ENCODE peak calls at places on chromosome 9, in nine cellular contexts. T is hepatocyte; S is lung; B is cardiac muscle cell; F is A549; G is heart left ventricle; A is CD8-positive, alpha-beta T cell; D is K562; P is fibroblast of lung. L is an unnamed sample. For H3K4me1, the result is how much of the 10 kb centered on the place peaks cover.

GRCh38 chr9:31873717-31874116 is 510.7 kb upstream of the ACO1 start:
- DNase-seq in T (no peak), S (no peak), B (no peak), F (no peak), G (no peak), A (no peak), D (no peak), P (no peak), L (no peak)

GRCh38 chr9:130707225-130707976 is 13.8 kb downstream of the EXOSC2 start:
- DNase-seq in T (peak), S (peak), B (peak), F (peak), G (peak), A (peak), D (no peak), P (peak), L (no peak)

GRCh38 chr9:15509931-15510788 is 610 bp downstream of the PSIP1 start:
- DNase-seq in T (peak), S (peak), B (peak), F (peak), G (peak), A (peak), D (peak), P (peak), L (no peak)

GRCh38 chr9:125561497-125562148 is 145.4 kb downstream of the MAPKAP1 start:
- DNase-seq in T (no peak), S (no peak), B (no peak), F (no peak), G (no peak), A (no peak), D (no peak), P (no peak), L (no peak)

GRCh38 chr9:113564804-113565237 is 101.3 kb downstream of the RGS3 start:
- DNase-seq in T (peak), S (peak), B (peak), F (no peak), G (peak), A (no peak), D (peak), P (peak), L (no peak)

GRCh38 chr9:72338631-72339030 is 26.4 kb downstream of the ZFAND5 start:
- DNase-seq in T (no peak), S (no peak), B (no peak), F (no peak), G (no peak), A (no peak), D (no peak), P (no peak), L (no peak)

GRCh38 chr9:522658-523057 is 308.0 kb downstream of the DOCK8 start:
- DNase-seq in T (no peak), S (no peak), B (peak), F (no peak), G (peak), A (no peak), D (no peak), P (no peak), L (no peak)

GRCh38 chr9:34990908-34991832 is 1.6 kb downstream of the DNAJB5 start:
- DNase-seq in T (no peak), S (no peak), B (no peak), F (no peak), G (peak), A (no peak), D (no peak), P (no peak), L (no peak)

GRCh38 chr9:69916950-69917349 is 96.3 kb downstream of the CFAP95 start:
- DNase-seq in T (no peak), S (no peak), B (no peak), F (no peak), G (no peak), A (no peak), D (no peak), P (no peak), L (peak)

GRCh38 chr9:104313396-104314110 is 190.5 kb upstream of the OR13F1 start:
- DNase-seq in T (no peak), S (no peak), B (no peak), F (no peak), G (no peak), A (no peak), D (no peak), P (no peak), L (no peak)

GRCh38 chr9:35923927-35924763 is 14.9 kb downstream of the SPAAR start:
- DNase-seq in T (peak), S (no peak), B (no peak), F (peak), G (no peak), A (no peak), D (peak), P (peak), L (peak)

GRCh38 chr9:18543406-18543965 is 69.5 kb downstream of the ADAMTSL1 start:
- DNase-seq in T (no peak), S (no peak), B (no peak), F (no peak), G (no peak), A (no peak), D (no peak), P (peak), L (peak)

GRCh38 chr9:114460513-114461225 is 44.6 kb downstream of the WHRN start:
- DNase-seq in T (peak), S (no peak), B (no peak), F (no peak), G (no peak), A (no peak), D (no peak), P (no peak), L (no peak)

GRCh38 chr9:133370680-133371079 is 5.2 kb downstream of the SURF4 start:
- DNase-seq in T (no peak), S (no peak), B (no peak), F (no peak), G (no peak), A (no peak), D (no peak), P (no peak), L (no peak)

GRCh38 chr9:89179535-89179919 is 909 bp upstream of the SHC3 start:
- DNase-seq in T (no peak), S (no peak), B (peak), F (no peak), G (no peak), A (no peak), D (no peak), P (peak), L (peak)

GRCh38 chr9:90307177-90307833 is 335.3 kb downstream of the DIRAS2 start:
- DNase-seq in T (peak), S (no peak), B (peak), F (no peak), G (no peak), A (no peak), D (no peak), P (peak), L (no peak)

GRCh38 chr9:20593551-20593950 is 28.7 kb downstream of the MLLT3 start:
- DNase-seq in T (no peak), S (no peak), B (no peak), F (no peak), G (no peak), A (no peak), D (no peak), P (peak), L (peak)

GRCh38 chr9:133572821-133573361 is 36.3 kb downstream of the FAM163B start:
- DNase-seq in T (peak), S (peak), B (no peak), F (no peak), G (peak), A (no peak), D (no peak), P (no peak), L (no peak)

GRCh38 chr9:4774209-4774608 is 18.5 kb upstream of the RCL1 start:
- DNase-seq in T (no peak), S (no peak), B (no peak), F (no peak), G (no peak), A (no peak), D (no peak), P (peak), L (no peak)

GRCh38 chr9:69412741-69413150 is 87.7 kb downstream of the ENTREP1 start:
- DNase-seq in T (peak), S (peak), B (peak), F (peak), G (peak), A (no peak), D (peak), P (peak), L (no peak)

GRCh38 chr9:106857811-106858470 is 5.0 kb upstream of the ZNF462 start:
- DNase-seq in T (no peak), S (no peak), B (no peak), F (no peak), G (no peak), A (no peak), D (no peak), P (no peak), L (no peak)

GRCh38 chr9:109834855-109835254 is 54.9 kb downstream of the PALM2AKAP2 start:
- DNase-seq in T (no peak), S (no peak), B (no peak), F (no peak), G (no peak), A (no peak), D (no peak), P (no peak), L (no peak)
- H3K4me1 ChIP-seq in T (under half), S (under half), B (under half), F (under half), G (under half), A (under half), D (under half), P (under half), L (under half)

GRCh38 chr9:93154293-93154903 is 20.3 kb upstream of the NINJ1 start:
- DNase-seq in T (peak), S (no peak), B (peak), F (peak), G (no peak), A (no peak), D (peak), P (no peak), L (no peak)
- TF ChIP-seq CTCF in T (peak), S (peak), B (peak), F (peak), G (peak), A (peak), D (peak), P (peak), L (peak)

DNA sequence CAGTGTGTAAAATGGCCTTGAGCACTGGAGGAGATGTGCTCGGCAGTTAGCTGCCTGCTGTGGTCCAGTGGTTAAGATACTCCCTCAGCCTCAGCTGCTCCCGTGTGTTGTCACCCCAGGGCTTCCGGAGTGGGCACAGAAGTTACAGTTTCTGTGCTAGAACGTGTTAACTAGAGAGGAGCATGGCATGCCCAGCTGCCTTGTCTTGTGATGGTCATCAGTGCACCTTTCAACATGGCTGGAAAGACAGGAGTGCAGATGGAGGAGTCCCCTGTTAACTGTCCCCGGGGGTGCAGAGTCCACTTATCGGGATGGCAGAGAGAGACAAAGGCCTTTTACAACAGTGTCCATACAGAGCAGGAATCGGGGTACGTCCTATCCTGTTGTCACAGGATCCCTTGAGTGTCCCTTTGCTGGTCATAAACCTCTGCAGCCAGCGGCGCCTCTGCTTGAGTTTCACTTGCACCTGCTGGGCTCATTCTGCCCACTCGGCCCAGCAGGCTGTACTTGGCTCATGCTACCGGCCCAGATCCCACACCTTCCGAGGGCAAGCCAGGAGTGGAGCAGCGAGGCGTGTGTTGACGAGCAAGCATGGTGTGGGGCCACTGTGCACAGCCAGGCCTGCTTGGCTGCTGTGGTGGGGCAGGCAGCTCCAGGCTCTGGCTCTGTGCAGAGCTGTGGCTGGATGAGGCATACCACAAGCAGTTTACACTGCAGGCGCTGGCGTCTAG is 112.6 kb downstream of the EHMT1 start:
- DNase-seq in T (no peak), S (no peak), B (no peak), F (no peak), G (no peak), A (no peak), D (no peak), P (no peak), L (no peak)
- H3K4me1 ChIP-seq in T (under half), S (under half), B (under half), F (under half), G (under half), A (under half), D (under half), P (under half), L (under half)

DNA sequence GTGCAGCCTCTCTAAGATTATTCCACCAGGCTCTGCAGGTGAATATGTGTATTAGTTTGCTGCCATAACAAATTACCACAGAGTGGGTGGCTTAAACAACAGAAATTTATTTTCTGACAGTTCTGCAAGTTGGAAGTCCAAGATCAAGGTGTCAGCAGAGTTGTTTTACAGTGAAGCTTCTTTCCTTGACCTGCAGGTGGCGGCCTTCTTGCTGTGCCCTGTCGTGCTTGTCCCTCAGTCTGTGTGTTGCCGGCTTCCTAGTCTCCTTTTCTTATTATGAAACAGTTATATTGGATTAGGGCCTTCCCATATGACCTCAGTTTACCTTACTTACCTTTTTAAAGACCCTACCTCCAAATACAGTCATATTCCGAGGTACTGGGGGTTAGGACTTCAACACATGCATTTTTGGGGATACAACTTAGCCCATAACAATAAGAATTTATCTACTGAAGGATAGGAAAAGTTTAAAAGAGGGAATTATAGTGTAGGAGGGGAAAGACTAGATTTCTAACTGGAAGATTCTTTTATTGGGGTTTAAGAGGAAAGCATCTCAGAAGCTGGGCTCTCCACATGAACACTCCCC is 97.4 kb downstream of the OSTF1 start:
- DNase-seq in T (peak), S (no peak), B (peak), F (peak), G (no peak), A (peak), D (peak), P (no peak), L (no peak)
- TF ChIP-seq CTCF in T (peak), S (peak), B (peak), F (peak), G (peak), A (peak), D (peak), P (peak), L (peak)

DNA sequence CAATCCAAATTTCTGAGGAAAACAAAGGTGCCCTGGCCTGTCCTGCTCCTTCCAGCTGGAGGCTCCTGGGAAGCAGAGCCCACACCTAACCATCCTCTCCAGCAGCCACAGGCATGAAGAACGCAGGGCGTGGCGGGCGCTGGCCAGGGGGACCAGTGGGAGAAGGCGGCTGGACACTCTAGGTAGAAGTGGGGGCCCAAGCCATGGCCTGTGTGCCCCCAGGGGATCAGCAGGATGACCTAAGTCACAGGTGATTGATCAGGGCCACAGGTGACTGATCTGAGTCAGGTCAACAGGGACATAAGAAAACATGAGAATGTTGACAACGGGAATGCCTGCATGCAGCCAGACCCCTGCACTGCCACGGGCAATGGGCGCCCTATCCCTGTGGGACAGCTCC is 3.4 kb downstream of the QSOX2 start:
- DNase-seq in T (no peak), S (no peak), B (no peak), F (no peak), G (no peak), A (no peak), D (no peak), P (no peak), L (no peak)
- H3K4me1 ChIP-seq in T (under half), S (under half), B (under half), F (under half), G (under half), A (under half), D (half or more), P (under half), L (under half)

DNA sequence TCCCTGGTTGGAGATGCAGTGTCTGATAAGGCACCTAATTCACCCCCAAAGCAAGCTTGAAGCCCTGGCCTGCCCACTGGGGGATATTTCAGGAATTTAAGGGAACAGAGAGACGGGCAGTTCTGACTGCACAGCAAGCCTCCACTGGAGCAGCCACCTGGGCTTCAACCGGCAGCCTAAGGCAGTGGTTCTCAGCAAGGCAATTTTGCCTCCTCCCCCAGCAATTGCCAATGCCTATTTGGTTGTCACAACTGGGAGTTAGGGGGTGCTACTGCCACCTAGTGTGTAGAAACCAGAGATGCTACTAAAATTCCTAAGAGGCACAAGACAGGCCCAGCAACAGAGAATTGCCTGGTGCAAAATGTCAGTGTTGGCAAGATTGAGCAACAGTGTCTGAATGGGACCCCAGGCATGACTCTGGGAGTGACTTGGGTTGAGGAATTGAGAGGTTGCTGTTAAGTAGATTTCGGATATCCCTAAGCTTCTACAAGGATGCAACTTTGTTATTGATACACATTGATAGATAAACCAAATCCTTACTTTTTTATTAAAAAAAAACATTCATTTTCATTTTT is 58.7 kb upstream of the CTSL start:
- DNase-seq in T (peak), S (no peak), B (no peak), F (peak), G (no peak), A (no peak), D (peak), P (no peak), L (no peak)
- TF ChIP-seq CTCF in T (peak), S (no peak), B (peak), F (peak), G (no peak), A (no peak), D (peak), P (peak), L (peak)

GRCh38 chr9:2158111-2158610 is 143.0 kb downstream of the SMARCA2 start:
- DNase-seq in T (peak), S (peak), B (peak), F (peak), G (peak), A (no peak), D (no peak), P (peak), L (peak)
- H3K4me1 ChIP-seq in T (under half), S (under half), B (under half), F (under half), G (under half), A (under half), D (under half), P (under half), L (under half)

L was measured in foreskin keratinocyte.